ENCODE peak calls at places on chromosomes 3 and 15, in nine cellular contexts. G is ovary, Y is SK-N-SH, U is heart left ventricle, I is tibial artery, Q is endothelial cell of umbilical vein, Z is HL-60, W is transverse colon, S is lower lobe of right lung. O is an unnamed sample.

GRCh38 chr3:22536582-22536981 is 666.5 kb upstream of the UBE2E2 start:
- DNase-seq in G (no peak), Y (peak), U (no peak), I (no peak), Q (no peak), Z (no peak), W (no peak), S (no peak), O (no peak)

GRCh38 chr15:69526086-69526485 is 73.5 kb downstream of the RPLP1 start:
- DNase-seq in G (no peak), Y (no peak), U (no peak), I (peak), Q (no peak), Z (no peak), W (no peak), S (no peak), O (no peak)

GRCh38 chr15:50260969-50261496 is 4.5 kb downstream of the HDC start:
- DNase-seq in G (no peak), Y (peak), U (no peak), I (no peak), Q (no peak), Z (no peak), W (no peak), S (no peak), O (no peak)

GRCh38 chr15:89002830-89003229 is 85.4 kb upstream of the ABHD2 start:
- DNase-seq in G (no peak), Y (peak), U (no peak), I (no peak), Q (no peak), Z (no peak), W (no peak), S (no peak), O (no peak)

GRCh38 chr3:38157562-38157961 is 7.8 kb upstream of the OXSR1 start:
- DNase-seq in G (no peak), Y (no peak), U (no peak), I (no peak), Q (no peak), Z (no peak), W (no peak), S (no peak), O (no peak)

GRCh38 chr15:92521624-92522008 is 127.9 kb downstream of the ST8SIA2 start:
- DNase-seq in G (peak), Y (peak), U (peak), I (peak), Q (peak), Z (peak), W (peak), S (peak), O (no peak)

GRCh38 chr15:38652998-38653397 is 88.4 kb upstream of the RASGRP1 start:
- DNase-seq in G (no peak), Y (no peak), U (no peak), I (no peak), Q (no peak), Z (no peak), W (peak), S (no peak), O (no peak)

GRCh38 chr3:19702416-19703078 is 231.5 kb downstream of the EFHB start:
- DNase-seq in G (no peak), Y (no peak), U (peak), I (no peak), Q (no peak), Z (no peak), W (no peak), S (no peak), O (peak)

GRCh38 chr3:173618703-173619102 is 221.2 kb downstream of the NLGN1 start:
- DNase-seq in G (no peak), Y (no peak), U (peak), I (no peak), Q (no peak), Z (no peak), W (no peak), S (no peak), O (no peak)

GRCh38 chr15:101043911-101044624 is 124.9 kb downstream of the LRRK1 start:
- DNase-seq in G (peak), Y (no peak), U (peak), I (peak), Q (no peak), Z (no peak), W (peak), S (peak), O (no peak)

GRCh38 chr3:179108091-179108490 is 36.5 kb upstream of the ZMAT3 start:
- DNase-seq in G (no peak), Y (no peak), U (no peak), I (no peak), Q (peak), Z (no peak), W (no peak), S (no peak), O (no peak)

GRCh38 chr3:32844914-32845313 is 27.1 kb downstream of the TRIM71 start:
- DNase-seq in G (no peak), Y (no peak), U (no peak), I (no peak), Q (no peak), Z (no peak), W (no peak), S (no peak), O (no peak)

GRCh38 chr3:32842987-32843386 is 25.2 kb downstream of the TRIM71 start:
- DNase-seq in G (no peak), Y (no peak), U (no peak), I (no peak), Q (no peak), Z (peak), W (no peak), S (no peak), O (no peak)

GRCh38 chr3:32842531-32842931 is 24.7 kb downstream of the TRIM71 start:
- DNase-seq in G (no peak), Y (no peak), U (no peak), I (no peak), Q (no peak), Z (peak), W (peak), S (no peak), O (peak)

GRCh38 chr3:32843504-32844321 is 25.9 kb downstream of the TRIM71 start:
- DNase-seq in G (no peak), Y (no peak), U (no peak), I (no peak), Q (no peak), Z (no peak), W (no peak), S (no peak), O (no peak)

GRCh38 chr3:32844322-32844654 is 26.5 kb downstream of the TRIM71 start:
- DNase-seq in G (no peak), Y (no peak), U (no peak), I (no peak), Q (no peak), Z (no peak), W (no peak), S (no peak), O (no peak)
- H3K27ac ChIP-seq in G (no peak), Y (no peak), U (no peak), I (no peak), Q (no peak), Z (no peak), W (no peak), S (no peak), O (no peak)

GRCh38 chr3:187014417-187014864 is 84.1 kb downstream of the ST6GAL1 start:
- DNase-seq in G (no peak), Y (no peak), U (no peak), I (peak), Q (peak), Z (no peak), W (no peak), S (no peak), O (no peak)

GRCh38 chr3:187017511-187018230 is 87.3 kb downstream of the ST6GAL1 start:
- DNase-seq in G (no peak), Y (no peak), U (no peak), I (peak), Q (peak), Z (no peak), W (no peak), S (no peak), O (no peak)

GRCh38 chr3:187015903-187016638 is 85.7 kb downstream of the ST6GAL1 start:
- DNase-seq in G (no peak), Y (no peak), U (no peak), I (peak), Q (peak), Z (no peak), W (peak), S (no peak), O (no peak)

GRCh38 chr3:187019542-187020072 is 89.3 kb downstream of the ST6GAL1 start:
- DNase-seq in G (no peak), Y (peak), U (no peak), I (no peak), Q (no peak), Z (no peak), W (no peak), S (no peak), O (no peak)

GRCh38 chr3:187016639-187017345 is 86.5 kb downstream of the ST6GAL1 start:
- DNase-seq in G (no peak), Y (no peak), U (no peak), I (peak), Q (peak), Z (peak), W (no peak), S (no peak), O (no peak)
- H3K27ac ChIP-seq in G (no peak), Y (no peak), U (no peak), I (no peak), Q (peak), Z (peak), W (no peak), S (no peak), O (no peak)

GRCh38 chr3:125250973-125251372 is 38.4 kb upstream of the SLC12A8 start:
- DNase-seq in G (no peak), Y (no peak), U (no peak), I (no peak), Q (no peak), Z (no peak), W (no peak), S (no peak), O (no peak)

GRCh38 chr3:125240496-125240895 is 27.9 kb upstream of the SLC12A8 start:
- DNase-seq in G (no peak), Y (no peak), U (no peak), I (no peak), Q (no peak), Z (peak), W (no peak), S (peak), O (peak)

GRCh38 chr3:125246237-125246636 is 33.7 kb upstream of the SLC12A8 start:
- DNase-seq in G (no peak), Y (no peak), U (no peak), I (no peak), Q (no peak), Z (no peak), W (no peak), S (no peak), O (no peak)

DNA sequence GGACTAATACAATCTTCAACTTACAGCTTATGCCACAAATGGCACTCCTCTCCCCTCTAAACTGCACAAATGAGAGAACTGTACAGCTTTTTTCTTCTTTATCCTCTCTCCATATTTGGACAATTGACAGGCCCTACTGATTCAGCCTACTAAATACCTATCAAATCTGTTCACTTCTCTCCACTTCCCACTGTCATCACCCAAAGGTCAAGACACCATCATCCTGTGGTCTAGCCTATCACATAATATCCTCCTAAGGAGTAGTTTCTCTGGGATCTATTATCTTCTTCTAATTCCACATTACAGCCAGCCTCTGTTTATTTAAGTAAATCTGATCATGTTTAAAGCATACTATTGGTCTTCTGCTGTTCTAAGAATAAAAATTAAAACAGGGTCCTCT is 33.0 kb upstream of the SLC12A8 start:
- DNase-seq in G (no peak), Y (no peak), U (no peak), I (no peak), Q (no peak), Z (no peak), W (no peak), S (no peak), O (no peak)
- H3K27ac ChIP-seq in G (no peak), Y (no peak), U (no peak), I (no peak), Q (no peak), Z (no peak), W (no peak), S (no peak), O (no peak)

GRCh38 chr3:49533786-49534519 is 20.3 kb upstream of the BSN start:
- DNase-seq in G (peak), Y (no peak), U (no peak), I (no peak), Q (no peak), Z (no peak), W (no peak), S (no peak), O (no peak)

GRCh38 chr3:49536875-49537533 is 17.3 kb upstream of the BSN start:
- DNase-seq in G (no peak), Y (no peak), U (no peak), I (no peak), Q (no peak), Z (no peak), W (no peak), S (no peak), O (no peak)

GRCh38 chr3:49534581-49535495 is 19.4 kb upstream of the BSN start:
- DNase-seq in G (peak), Y (peak), U (no peak), I (no peak), Q (no peak), Z (no peak), W (no peak), S (no peak), O (no peak)

GRCh38 chr3:49535971-49536874 is 18.1 kb upstream of the BSN start:
- DNase-seq in G (no peak), Y (no peak), U (no peak), I (no peak), Q (no peak), Z (no peak), W (no peak), S (no peak), O (no peak)

GRCh38 chr3:49539659-49540560 is 14.4 kb upstream of the BSN start:
- DNase-seq in G (peak), Y (peak), U (peak), I (peak), Q (peak), Z (peak), W (peak), S (peak), O (peak)
- H3K27ac ChIP-seq in G (peak), Y (peak), U (peak), I (peak), Q (no peak), Z (no peak), W (peak), S (peak), O (peak)

GRCh38 chr3:157120071-157120892 is 39.7 kb downstream of the CCNL1 start:
- DNase-seq in G (no peak), Y (no peak), U (no peak), I (no peak), Q (no peak), Z (no peak), W (peak), S (no peak), O (no peak)
- H3K27ac ChIP-seq in G (no peak), Y (no peak), U (no peak), I (no peak), Q (no peak), Z (no peak), W (peak), S (no peak), O (no peak)

O was measured in upper lobe of right lung.